ENCODE peak calls at places on chromosomes 6 and 20, in five cellular contexts. F is CD8-positive, alpha-beta T cell; D is left ventricle myocardium inferior; Y is uterus; N is prostate gland. P is an unnamed sample. For H3K4me1, the result is how much of the 10 kb centered on the place peaks cover.

GRCh38 chr6:15026832-15027231 is 219.0 kb upstream of the JARID2 start:
- DNase-seq in Y (no peak), N (peak), F (no peak), D (no peak), P (no peak)

GRCh38 chr6:64996301-64996700 is 710.7 kb downstream of the EYS start:
- DNase-seq in Y (no peak), N (no peak), F (no peak), D (no peak), P (no peak)

GRCh38 chr6:524803-525202 is 132.1 kb downstream of the HUS1B start:
- DNase-seq in Y (no peak), F (peak), D (no peak), N (no peak), P (no peak)

GRCh38 chr6:155452576-155452975 is 3.1 kb downstream of the NOX3 start:
- DNase-seq in N (no peak), Y (no peak), D (no peak), F (no peak), P (no peak)

GRCh38 chr6:5191222-5191621 is 69.5 kb downstream of the LYRM4 start:
- DNase-seq in N (no peak), F (no peak), D (no peak), Y (no peak), P (no peak)

GRCh38 chr20:64021124-64021975 is 14.6 kb upstream of the C20orf204 start:
- DNase-seq in N (no peak), D (no peak), Y (no peak), F (no peak), P (no peak)

GRCh38 chr6:30820196-30820595 is 64.1 kb upstream of the DDR1 start:
- DNase-seq in N (peak), D (peak), Y (no peak), F (no peak), P (no peak)

GRCh38 chr6:144296973-144297372 is 11.8 kb downstream of the UTRN start:
- DNase-seq in D (no peak), F (no peak), Y (peak), N (peak), P (no peak)

GRCh38 chr6:110043366-110043994 is 65.4 kb downstream of the GPR6 start:
- DNase-seq in N (no peak), F (no peak), D (no peak), Y (no peak), P (no peak)

GRCh38 chr20:2210646-2211556 is 84.9 kb upstream of the TGM3 start:
- DNase-seq in Y (no peak), F (no peak), N (no peak), D (peak), P (no peak)

GRCh38 chr20:22555791-22556564 is 28.4 kb downstream of the FOXA2 start:
- DNase-seq in D (no peak), Y (no peak), N (no peak), F (no peak), P (no peak)

GRCh38 chr20:51003776-51004175 is 19.1 kb downstream of the KCNG1 start:
- DNase-seq in F (no peak), N (no peak), Y (no peak), D (no peak), P (no peak)

GRCh38 chr6:130063806-130064205 is 45.4 kb downstream of the L3MBTL3 start:
- DNase-seq in N (no peak), D (no peak), Y (no peak), F (no peak), P (no peak)

GRCh38 chr6:133062077-133062476 is 179.1 kb upstream of the EYA4 start:
- DNase-seq in Y (no peak), N (no peak), F (no peak), D (no peak), P (no peak)

GRCh38 chr6:11427827-11428245 is 109.7 kb upstream of the TMEM170B start:
- DNase-seq in N (no peak), F (no peak), D (no peak), Y (no peak), P (no peak)

GRCh38 chr6:39599341-39599740 is 125.9 kb downstream of the KIF6 start:
- DNase-seq in F (no peak), D (no peak), Y (no peak), N (no peak), P (no peak)

GRCh38 chr6:88587158-88587537 is 376.3 kb downstream of the RNGTT start:
- DNase-seq in D (no peak), Y (no peak), F (no peak), N (no peak), P (no peak)

GRCh38 chr20:56606174-56606945 is 22.7 kb upstream of the TFAP2C start:
- DNase-seq in N (no peak), Y (no peak), D (no peak), F (no peak), P (no peak)

GRCh38 chr6:11023032-11023431 is 21.1 kb downstream of the ELOVL2 start:
- DNase-seq in N (no peak), D (no peak), Y (no peak), F (no peak), P (no peak)

GRCh38 chr20:36162272-36162966 is 7.9 kb downstream of the EPB41L1 start:
- DNase-seq in Y (no peak), N (no peak), D (no peak), F (no peak), P (no peak)

GRCh38 chr20:62898093-62898964 is 28.0 kb downstream of the DIDO1 start:
- DNase-seq in N (no peak), D (no peak), Y (no peak), F (no peak), P (no peak)

DNA sequence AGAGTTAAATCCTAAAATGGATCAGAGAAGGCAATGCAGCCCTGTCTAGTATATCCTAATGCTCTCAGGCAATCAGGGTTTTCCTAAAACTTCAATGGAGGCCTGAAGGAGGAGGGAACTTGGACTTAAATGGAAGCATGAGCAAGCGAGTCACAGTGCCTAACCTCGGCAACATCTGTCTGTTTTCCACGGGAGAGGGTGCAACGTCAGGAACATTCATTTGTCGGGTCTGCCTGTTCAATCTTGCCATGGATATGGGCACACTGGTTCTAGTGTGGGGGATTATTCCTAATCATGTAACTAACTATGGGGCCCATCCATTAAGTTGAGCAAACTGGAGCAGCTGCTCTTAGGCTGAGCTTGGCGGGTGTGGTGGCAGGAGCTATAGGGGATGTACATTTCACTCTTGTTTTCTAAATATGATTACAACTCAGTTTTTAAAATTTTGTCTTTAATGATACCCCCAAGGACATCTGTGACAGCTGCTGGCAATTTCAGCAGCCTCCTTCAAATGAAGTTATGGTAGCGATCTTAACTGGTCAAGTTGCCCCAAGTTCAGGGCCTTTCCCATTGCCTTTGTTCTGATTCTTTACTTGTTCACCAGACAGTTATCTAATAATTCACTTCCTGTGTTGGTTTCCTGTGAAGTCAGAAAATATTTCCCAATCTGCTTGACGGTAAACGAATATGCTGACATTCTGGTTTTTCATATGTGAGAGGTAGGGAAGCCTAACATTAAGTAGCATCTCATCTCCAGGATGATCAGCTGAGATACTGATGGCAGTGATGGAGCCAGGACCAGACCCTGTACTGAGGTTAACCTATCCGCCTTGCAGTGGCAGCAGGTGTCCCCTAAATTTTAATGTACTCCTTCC is 21.6 kb downstream of the DSE start:
- DNase-seq in F (no peak), N (no peak), Y (no peak), D (no peak), P (no peak)
- H3K4me1 ChIP-seq in F (under half), N (under half), Y (under half), D (under half), P (under half)

GRCh38 chr6:36545767-36546663 is 1.3 kb downstream of the STK38 start:
- DNase-seq in F (no peak), D (no peak), N (no peak), Y (peak), P (no peak)

GRCh38 chr6:36546664-36546957 is 668 bp downstream of the STK38 start:
- DNase-seq in N (no peak), Y (no peak), F (no peak), D (no peak), P (no peak)

GRCh38 chr6:36546958-36547645 is at the start of gene STK38:
- DNase-seq in F (peak), D (peak), N (peak), Y (peak), P (peak)

GRCh38 chr6:36548401-36548743 is 1.1 kb upstream of the STK38 start:
- DNase-seq in N (no peak), F (no peak), Y (no peak), D (no peak), P (no peak)

DNA sequence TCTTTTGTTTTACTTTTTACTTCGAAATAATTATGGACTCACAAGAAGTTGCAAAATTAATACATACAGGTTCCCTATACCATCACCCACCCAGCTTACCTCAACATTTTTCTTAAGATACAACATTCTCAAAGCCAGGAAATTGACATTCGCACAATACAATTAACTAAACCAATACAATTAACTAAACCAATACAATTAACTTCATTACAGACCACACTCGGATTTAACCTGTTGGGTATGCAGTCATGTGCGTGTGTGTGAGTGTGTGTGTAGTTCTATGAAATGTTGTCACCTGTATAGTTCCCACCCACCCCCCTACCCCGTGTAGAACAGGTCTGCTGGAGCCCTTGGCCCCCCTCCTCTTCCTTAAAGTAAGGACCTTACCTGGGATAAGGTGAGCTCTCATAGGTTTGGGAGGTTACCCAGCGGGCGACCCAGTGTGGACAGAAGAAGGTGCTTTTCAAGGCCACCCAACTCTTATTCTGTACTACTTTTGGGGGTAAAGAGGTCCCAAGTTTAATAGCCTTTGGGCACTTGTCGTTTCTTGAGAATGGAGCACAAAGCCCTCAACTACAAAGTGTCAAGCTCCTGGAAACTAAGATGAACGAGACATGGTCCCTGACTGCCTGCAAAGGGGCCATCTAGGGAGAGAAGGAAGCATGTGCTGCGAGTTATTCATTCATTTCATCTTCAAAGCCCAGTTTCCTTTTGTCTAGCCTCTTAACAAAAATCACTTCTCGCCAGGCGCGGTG is 544 bp upstream of the STK38 start:
- DNase-seq in F (no peak), N (no peak), D (no peak), Y (peak), P (no peak)
- H3K4me1 ChIP-seq in F (under half), N (under half), D (under half), Y (under half), P (under half)

GRCh38 chr6:106514281-106514885 is 114.9 kb downstream of the RTN4IP1 start:
- DNase-seq in D (no peak), N (no peak), F (no peak), Y (no peak), P (no peak)

GRCh38 chr6:106518748-106519147 is 110.5 kb downstream of the RTN4IP1 start:
- DNase-seq in D (no peak), Y (no peak), F (no peak), N (no peak), P (no peak)

GRCh38 chr6:106513813-106514212 is 115.5 kb downstream of the RTN4IP1 start:
- DNase-seq in Y (no peak), F (no peak), N (no peak), D (no peak), P (no peak)

GRCh38 chr6:106517699-106518098 is 111.6 kb downstream of the RTN4IP1 start:
- DNase-seq in D (no peak), F (no peak), N (no peak), Y (no peak), P (no peak)

GRCh38 chr6:106516629-106517028 is 112.7 kb downstream of the RTN4IP1 start:
- DNase-seq in F (no peak), Y (no peak), N (no peak), D (no peak), P (no peak)
- H3K4me1 ChIP-seq in F (half or more), Y (under half), N (under half), D (under half), P (under half)

GRCh38 chr6:33201147-33201545 is 479 bp downstream of the SLC39A7 start:
- DNase-seq in D (no peak), Y (no peak), N (no peak), F (no peak), P (no peak)

GRCh38 chr6:33198159-33198852 is 2.2 kb downstream of the RXRB start:
- DNase-seq in F (no peak), Y (no peak), D (no peak), N (no peak), P (no peak)

GRCh38 chr6:33198853-33199436 is 1.5 kb downstream of the RXRB start:
- DNase-seq in N (no peak), Y (no peak), D (no peak), F (no peak), P (no peak)

GRCh38 chr6:33200234-33201146 is at the start of the genes RXRB and SLC39A7:
- DNase-seq in F (peak), N (peak), D (peak), Y (peak), P (peak)

GRCh38 chr6:33199687-33200233 is 705 bp downstream of the RXRB start:
- DNase-seq in D (peak), F (peak), Y (no peak), N (no peak), P (no peak)
- H3K4me1 ChIP-seq in D (half or more), F (under half), Y (under half), N (under half), P (under half)

GRCh38 chr20:58103517-58103904 is 124.9 kb downstream of the ANKRD60 start:
- DNase-seq in F (no peak), N (no peak), D (no peak), Y (no peak), P (no peak)
- H3K4me1 ChIP-seq in F (under half), N (under half), D (under half), Y (under half), P (under half)

P was measured in iPS DF 6.9.